ENCODE peak calls at places on chromosomes 6 and 20, in four cellular contexts. X, Y, W and T are unnamed samples.

GRCh38 chr6:127566119-127566518 is 10.9 kb upstream of the C6orf58 start:
- DNase-seq in X (no peak), Y (no peak), W (no peak), T (no peak)

GRCh38 chr6:138527376-138528092 is 28.2 kb upstream of the NHSL1 start:
- DNase-seq in X (no peak), Y (no peak), W (no peak), T (no peak)

GRCh38 chr20:38805958-38806854 is 709 bp downstream of the PPP1R16B start:
- DNase-seq in X (peak), Y (peak), W (no peak), T (peak)

GRCh38 chr20:33647603-33648395 is 14.3 kb upstream of the C20orf144 start:
- DNase-seq in X (no peak), Y (no peak), W (no peak), T (no peak)

GRCh38 chr6:142195862-142196536 is 48.9 kb downstream of the VTA1 start:
- DNase-seq in X (no peak), Y (no peak), W (no peak), T (no peak)

GRCh38 chr6:138382498-138383265 is 5.0 kb downstream of the SMIM28 start:
- DNase-seq in X (no peak), Y (no peak), W (no peak), T (no peak)

GRCh38 chr6:37236921-37237320 is 20.7 kb upstream of the TBC1D22B start:
- DNase-seq in X (no peak), Y (no peak), W (no peak), T (no peak)

GRCh38 chr6:1820165-1820564 is 210.4 kb downstream of the FOXC1 start:
- DNase-seq in X (no peak), Y (no peak), W (no peak), T (no peak)

GRCh38 chr6:81818778-81819491 is 66.5 kb upstream of the TENT5A start:
- DNase-seq in X (no peak), Y (no peak), W (no peak), T (no peak)

DNA sequence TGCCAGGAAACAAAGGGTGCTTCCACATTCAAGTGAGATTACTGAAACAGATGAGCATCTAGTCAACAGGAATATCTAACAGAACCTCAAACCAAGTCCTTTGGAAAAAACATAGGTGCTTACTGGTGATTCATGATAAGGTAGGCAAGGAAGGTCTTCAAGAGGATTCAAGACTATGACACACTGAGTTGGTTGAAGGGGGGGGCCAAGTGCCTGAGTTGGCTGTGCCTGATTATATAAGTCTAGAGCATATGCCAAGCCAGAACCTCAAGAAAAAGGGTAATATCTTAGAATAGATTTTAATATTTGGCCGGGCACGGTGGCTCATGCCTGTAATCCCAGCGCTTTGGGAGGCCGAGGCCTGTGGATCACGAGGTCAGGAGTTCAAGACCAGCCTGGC is 63.7 kb downstream of the LYRM4 start:
- DNase-seq in X (no peak), Y (no peak), W (no peak), T (no peak)
- H3K4me3 ChIP-seq in X (no peak), Y (no peak), W (no peak), T (no peak)

DNA sequence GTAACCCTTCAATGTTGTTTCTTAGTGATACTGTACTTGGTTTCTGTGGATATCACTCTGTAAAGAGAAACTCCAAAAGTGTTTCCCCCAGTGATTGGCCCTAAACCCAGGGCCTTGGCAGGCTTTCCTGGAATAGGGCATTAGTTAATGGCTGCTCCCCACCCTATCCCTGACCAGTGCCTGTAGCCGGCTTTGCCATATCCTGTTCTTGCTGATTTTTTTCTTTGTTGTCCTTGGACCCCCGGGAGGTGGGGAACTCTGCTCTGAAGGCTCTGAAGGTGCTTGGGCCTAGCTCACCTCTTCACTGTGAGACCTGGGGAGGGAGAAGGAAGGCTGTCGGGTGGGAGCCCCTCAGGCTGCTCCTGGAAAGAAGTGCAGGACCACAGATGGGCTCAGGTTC is 120.1 kb downstream of the TCP11 start:
- DNase-seq in X (no peak), Y (no peak), W (no peak), T (no peak)
- H3K27ac ChIP-seq in X (peak), Y (peak), W (peak), T (no peak)

GRCh38 chr20:14333734-14334133 is 3.7 kb downstream of the FLRT3 start:
- DNase-seq in X (no peak), Y (no peak), W (no peak), T (no peak)

GRCh38 chr20:14337400-14338171 is at the start of gene FLRT3:
- DNase-seq in X (peak), Y (peak), W (peak), T (peak)

GRCh38 chr20:14334306-14334930 is 3.0 kb downstream of the FLRT3 start:
- DNase-seq in X (no peak), Y (peak), W (peak), T (peak)

GRCh38 chr20:14335122-14335521 is 2.3 kb downstream of the FLRT3 start:
- DNase-seq in X (no peak), Y (no peak), W (no peak), T (no peak)

DNA sequence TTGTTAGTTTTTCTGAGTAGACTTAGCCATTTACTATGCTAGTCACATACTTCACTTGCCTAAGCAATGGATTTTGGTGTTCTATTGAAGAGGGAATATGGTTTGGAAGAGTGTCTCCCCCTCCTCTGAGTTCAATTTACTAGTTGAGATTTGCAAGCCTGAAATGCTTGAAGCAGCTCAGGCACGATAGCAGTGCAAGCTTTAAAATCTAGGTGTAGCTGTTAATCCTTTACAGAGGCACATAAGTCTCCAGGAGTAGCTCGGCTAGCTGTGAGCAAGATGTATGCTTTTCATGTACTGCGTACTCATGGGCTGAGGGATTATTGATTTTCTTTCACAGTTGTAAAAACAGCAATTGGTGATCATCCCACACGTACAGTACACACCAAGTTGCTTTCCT is 745 bp downstream of the FLRT3 start:
- DNase-seq in X (no peak), Y (peak), W (no peak), T (peak)
- TF ChIP-seq CTCF in X (no peak), Y (no peak), W (no peak), T (peak)

DNA sequence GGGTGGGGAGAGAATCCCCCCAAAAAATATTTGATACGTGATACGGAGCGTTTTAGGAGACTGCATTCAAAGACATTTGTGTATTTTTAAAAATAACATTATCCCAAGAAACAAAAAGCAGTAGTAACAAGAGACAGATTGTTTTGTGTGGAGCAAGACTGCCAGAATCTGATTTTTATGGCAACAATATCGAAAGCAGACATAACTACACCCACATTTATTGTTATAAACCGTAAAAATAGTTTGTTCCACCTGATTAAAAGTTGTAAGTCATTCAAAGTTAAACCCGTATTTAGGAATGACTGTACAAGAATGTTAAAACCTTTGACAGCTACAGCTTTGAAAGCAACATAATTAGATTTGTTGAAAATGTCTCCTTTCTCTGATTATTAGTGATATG is 2.6 kb downstream of the EYA4 start:
- DNase-seq in X (no peak), Y (no peak), W (no peak), T (no peak)
- H3K4me3 ChIP-seq in X (peak), Y (no peak), W (no peak), T (no peak)

DNA sequence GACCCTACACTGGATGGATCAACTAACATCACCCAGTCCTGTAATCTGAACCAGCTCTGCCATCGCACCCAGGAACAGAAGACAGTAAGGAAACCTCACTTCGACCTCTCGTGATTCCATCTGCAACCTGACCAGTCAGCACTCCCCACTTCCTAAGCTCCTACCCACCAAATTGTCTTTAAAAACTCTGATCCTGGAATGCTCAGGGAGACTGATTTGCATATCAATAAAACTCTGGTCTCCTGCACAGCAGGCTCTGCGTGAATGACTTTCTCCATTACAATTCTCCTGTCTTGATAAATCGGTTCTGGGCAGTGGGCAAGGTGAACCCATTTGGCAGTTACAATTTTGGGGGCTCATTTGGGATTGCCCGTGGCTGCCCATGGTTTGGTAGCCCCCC is 18.3 kb upstream of the AGPAT4 start:
- DNase-seq in X (no peak), Y (no peak), W (no peak), T (no peak)
- H3K27ac ChIP-seq in X (no peak), Y (no peak), W (no peak), T (no peak)